ENCODE peak calls at places on chromosome 15, in five cellular contexts. J is uterus, G is K562, V is right cardiac atrium, N is tibial artery. Z is an unnamed sample. For H3K4me1, the result is how much of the 10 kb centered on the place peaks cover.

GRCh38 chr15:65373163-65373651 is 4.6 kb downstream of the IGDCC3 start:
- DNase-seq in J (no peak), G (no peak), V (no peak), N (peak), Z (no peak)

GRCh38 chr15:94004697-94005096 is 226.7 kb upstream of the MCTP2 start:
- DNase-seq in J (peak), G (no peak), V (peak), N (no peak), Z (peak)

GRCh38 chr15:63502843-63503738 is 1.3 kb upstream of the USP3 start:
- DNase-seq in J (peak), G (peak), V (peak), N (peak), Z (peak)

GRCh38 chr15:32120577-32121465 is 90.5 kb downstream of the CHRNA7 start:
- DNase-seq in J (no peak), G (no peak), V (no peak), N (no peak), Z (no peak)

GRCh38 chr15:62517541-62517940 is 352.5 kb upstream of the C2CD4B start:
- DNase-seq in J (no peak), G (no peak), V (no peak), N (no peak), Z (no peak)

GRCh38 chr15:37819191-37819590 is 115.2 kb upstream of the TMCO5A start:
- DNase-seq in J (no peak), G (no peak), V (no peak), N (no peak), Z (no peak)

GRCh38 chr15:66126057-66126855 is 127.3 kb downstream of the MEGF11 start:
- DNase-seq in J (no peak), G (no peak), V (no peak), N (no peak), Z (no peak)

GRCh38 chr15:36370735-36371115 is 208.7 kb upstream of the CDIN1 start:
- DNase-seq in J (no peak), G (no peak), V (no peak), N (no peak), Z (no peak)

GRCh38 chr15:84588053-84588874 is 12.5 kb upstream of the ZSCAN2 start:
- DNase-seq in J (peak), G (peak), V (peak), N (peak), Z (peak)

GRCh38 chr15:35206060-35206675 is 121.1 kb upstream of the NANOGP8 start:
- DNase-seq in J (no peak), G (peak), V (no peak), N (no peak), Z (no peak)

GRCh38 chr15:63196846-63197245 is 7.4 kb downstream of the RAB8B start:
- DNase-seq in J (no peak), G (no peak), V (no peak), N (no peak), Z (no peak)

GRCh38 chr15:100703032-100703578 is 100.7 kb downstream of the ASB7 start:
- DNase-seq in J (no peak), G (peak), V (no peak), N (no peak), Z (no peak)

GRCh38 chr15:55742927-55743614 is at the start of gene PRTG:
- DNase-seq in J (peak), G (peak), V (peak), N (peak), Z (peak)

GRCh38 chr15:75981149-75981815 is 30.9 kb downstream of the NRG4 start:
- DNase-seq in J (no peak), G (no peak), V (no peak), N (no peak), Z (no peak)

GRCh38 chr15:37907136-37907535 is 27.3 kb upstream of the TMCO5A start:
- DNase-seq in J (no peak), G (no peak), V (no peak), N (no peak), Z (no peak)

GRCh38 chr15:52008698-52009434 is 10.2 kb upstream of the MAPK6 start:
- DNase-seq in J (no peak), G (peak), V (no peak), N (no peak), Z (no peak)

GRCh38 chr15:40754574-40754882 is 526 bp downstream of the RMDN3 start:
- DNase-seq in J (no peak), G (peak), V (no peak), N (no peak), Z (no peak)

GRCh38 chr15:68204776-68205557 is at the start of gene CALML4:
- DNase-seq in J (peak), G (peak), V (peak), N (no peak), Z (peak)

GRCh38 chr15:52789601-52790165 is 453 bp downstream of the ONECUT1 start:
- DNase-seq in J (no peak), G (no peak), V (peak), N (no peak), Z (no peak)

GRCh38 chr15:72902245-72902928 is 118.8 kb upstream of the ADPGK start:
- DNase-seq in J (peak), G (no peak), V (peak), N (peak), Z (peak)

GRCh38 chr15:30885814-30886213 is 17.9 kb upstream of the FAN1 start:
- DNase-seq in J (no peak), G (no peak), V (no peak), N (no peak), Z (no peak)

GRCh38 chr15:71129660-71130059 is 14.4 kb downstream of the THSD4 start:
- DNase-seq in J (no peak), G (no peak), V (no peak), N (no peak), Z (no peak)

GRCh38 chr15:94855409-94856266 is 624.3 kb downstream of the MCTP2 start:
- DNase-seq in J (no peak), G (peak), V (peak), N (no peak), Z (no peak)

GRCh38 chr15:72911658-72912057 is 128.1 kb upstream of the ADPGK start:
- DNase-seq in J (no peak), G (no peak), V (no peak), N (no peak), Z (no peak)

GRCh38 chr15:71752604-71753289 is 57.6 kb upstream of the NR2E3 start:
- DNase-seq in J (no peak), G (no peak), V (no peak), N (no peak), Z (no peak)

GRCh38 chr15:20353966-20354883 is 187.4 kb downstream of the GOLGA6L6 start:
- DNase-seq in J (no peak), G (no peak), V (peak), N (peak), Z (no peak)

GRCh38 chr15:65611888-65612615 is 1.1 kb upstream of the INTS14 start:
- DNase-seq in J (no peak), G (no peak), V (peak), N (no peak), Z (no peak)

GRCh38 chr15:98906712-98907083 is 100.9 kb downstream of the PGPEP1L start:
- DNase-seq in J (no peak), G (no peak), V (peak), N (peak), Z (peak)

GRCh38 chr15:82873000-82873680 is 63.7 kb downstream of the WHAMM start:
- DNase-seq in J (no peak), G (no peak), V (peak), N (peak), Z (peak)

GRCh38 chr15:33834892-33835730 is 133.2 kb upstream of the CHRM5 start:
- DNase-seq in J (no peak), G (no peak), V (no peak), N (no peak), Z (no peak)

GRCh38 chr15:71748327-71748726 is 62.0 kb upstream of the NR2E3 start:
- DNase-seq in J (no peak), G (no peak), V (no peak), N (no peak), Z (no peak)

DNA sequence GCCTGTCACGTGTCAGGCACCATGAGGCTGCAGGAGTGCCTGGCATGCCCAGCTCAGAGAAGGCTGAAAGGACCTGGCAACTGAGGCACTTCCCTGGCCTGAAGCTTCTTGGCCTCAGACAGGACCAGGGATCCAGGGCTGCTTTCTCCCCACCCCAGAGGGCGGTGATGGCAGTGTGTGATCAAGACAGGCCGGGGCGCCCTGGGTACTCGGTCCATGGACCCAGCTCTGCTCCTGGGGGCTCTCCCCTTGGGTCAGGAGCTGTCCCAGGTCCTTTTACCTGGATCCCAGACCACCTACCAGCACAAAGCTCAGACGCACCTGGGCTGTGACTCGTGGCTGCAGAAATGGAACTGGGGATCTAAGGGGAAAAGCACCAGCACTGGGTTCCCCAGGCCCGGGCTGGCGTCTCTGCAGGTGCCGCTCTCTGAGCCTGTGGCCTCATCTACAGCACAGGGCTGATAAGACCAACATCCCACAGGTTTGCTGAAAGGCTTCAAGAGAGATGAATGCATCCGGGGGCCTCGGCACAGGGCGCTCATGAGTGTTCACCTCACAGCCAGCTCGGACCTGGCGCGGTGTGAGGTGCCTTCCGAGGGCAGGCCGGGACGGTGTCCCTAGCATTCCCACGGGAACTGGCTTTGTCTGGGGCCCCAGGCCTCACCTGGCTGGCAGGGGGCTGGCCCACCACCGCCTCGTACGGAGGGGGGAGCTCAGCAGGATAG is 133.8 kb downstream of the NSMCE3 start:
- DNase-seq in J (no peak), G (no peak), V (peak), N (peak), Z (no peak)
- H3K27ac ChIP-seq in J (no peak), G (no peak), V (no peak), N (no peak), Z (no peak)

GRCh38 chr15:85746641-85747040 is 48.1 kb downstream of the KLHL25 start:
- DNase-seq in J (no peak), G (no peak), V (no peak), N (peak), Z (no peak)
- H3K4me1 ChIP-seq in J (under half), G (under half), V (under half), N (under half), Z (half or more)

DNA sequence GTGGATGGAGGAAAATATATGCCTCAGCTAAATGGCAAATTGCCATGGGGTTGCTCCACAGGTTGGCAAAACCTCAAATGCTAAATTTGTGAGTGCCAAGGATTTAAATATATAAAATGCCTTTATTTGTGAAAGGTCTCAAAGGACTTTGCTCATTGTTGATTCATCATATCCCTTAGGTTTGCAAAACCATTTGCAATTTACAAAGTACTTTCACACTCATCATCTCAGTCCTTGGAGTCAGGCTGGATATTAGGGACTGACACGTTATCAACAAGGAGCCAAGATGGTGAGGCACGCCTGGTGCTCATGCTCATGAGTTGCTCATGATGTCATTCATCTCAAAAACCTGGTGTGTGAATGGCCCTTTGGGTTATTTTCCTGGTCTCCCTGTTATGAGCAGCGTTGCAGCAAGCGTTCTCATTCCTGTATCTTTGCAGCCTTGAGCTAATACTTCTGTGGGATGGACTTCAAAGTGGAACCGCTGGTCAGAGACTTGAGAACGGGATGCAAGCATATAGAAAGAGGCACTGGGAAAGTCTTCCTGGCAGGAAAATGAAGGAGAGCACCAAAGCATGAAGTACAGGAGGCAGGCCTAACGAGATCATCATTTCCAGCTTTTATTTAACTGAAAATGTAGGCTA is 66.0 kb downstream of the MYO1E start:
- DNase-seq in J (no peak), G (no peak), V (no peak), N (peak), Z (no peak)
- H3K4me3 ChIP-seq in J (no peak), G (no peak), V (no peak), N (no peak), Z (no peak)

DNA sequence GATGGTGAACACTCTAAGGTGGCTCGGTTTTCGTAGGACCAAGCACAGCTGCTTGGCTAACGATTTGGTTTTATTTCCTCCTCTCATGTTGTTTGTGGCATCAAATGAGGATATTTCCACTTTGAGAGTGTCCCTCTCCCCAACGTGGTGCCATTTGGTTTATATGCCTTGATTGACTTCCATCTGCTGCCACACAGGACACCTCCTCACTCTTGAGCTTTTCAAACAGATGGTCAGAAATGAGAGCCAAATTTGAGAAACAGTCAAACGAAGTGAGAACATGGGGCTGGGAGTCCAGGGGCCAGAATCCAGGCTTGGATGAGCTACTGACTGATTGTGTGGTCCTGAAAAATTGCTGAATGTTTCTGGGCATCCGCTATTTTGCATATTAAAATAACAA is 43.5 kb downstream of the CEMIP start:
- DNase-seq in J (no peak), G (no peak), V (no peak), N (no peak), Z (no peak)
- H3K27ac ChIP-seq in J (no peak), G (no peak), V (no peak), N (no peak), Z (no peak)

GRCh38 chr15:74200871-74201419 is 1.6 kb downstream of the STRA6 start:
- DNase-seq in J (peak), G (no peak), V (peak), N (no peak), Z (no peak)
- H3K4me1 ChIP-seq in J (under half), G (under half), V (under half), N (under half), Z (under half)

DNA sequence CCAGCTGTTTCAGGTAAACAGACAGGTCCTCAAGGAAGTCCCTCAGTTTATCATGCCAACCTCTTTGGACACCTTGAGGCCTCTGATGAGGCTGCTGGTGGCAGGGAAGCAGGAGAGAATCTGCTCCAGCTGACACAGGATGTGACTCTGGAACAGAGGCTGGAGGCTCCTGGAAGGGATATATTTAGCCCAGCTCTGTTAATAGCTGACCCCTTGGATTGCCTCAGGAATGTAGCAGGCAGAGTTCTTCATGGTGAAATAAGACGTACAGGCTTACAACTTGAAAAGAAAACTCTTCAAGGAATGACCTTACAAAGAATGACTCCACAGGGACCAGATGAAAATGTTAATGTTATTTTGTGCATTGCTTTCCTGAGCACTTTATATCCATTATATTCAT is 90.5 kb downstream of the AQP9 start:
- DNase-seq in J (no peak), G (no peak), V (no peak), N (no peak), Z (no peak)
- H3K4me3 ChIP-seq in J (no peak), G (no peak), V (no peak), N (no peak), Z (no peak)